ENCODE peak calls at places on chromosomes 11 and 22, in seven cellular contexts. E is PC-3, T is fibroblast of lung, J is IMR-90, U is hepatocyte, A is MM.1S, Z is H9. Y is an unnamed sample. For H4K20me1, the result is how much of the 10 kb centered on the place peaks cover.

GRCh38 chr11:8908099-8908498 is 2.9 kb upstream of the AKIP1 start:
- DNase-seq in A (no peak), Z (no peak), J (no peak), E (no peak), T (no peak), U (no peak), Y (peak)

GRCh38 chr22:44200855-44201550 is 20.3 kb downstream of the PARVG start:
- DNase-seq in E (no peak), J (no peak), U (no peak), T (no peak), A (no peak), Z (no peak), Y (no peak)

GRCh38 chr22:21714059-21714770 is 21.4 kb downstream of the YPEL1 start:
- DNase-seq in J (no peak), T (no peak), U (no peak), E (no peak), Z (no peak), A (no peak), Y (no peak)

GRCh38 chr11:69700278-69701140 is 3.3 kb downstream of the FGF19 start:
- DNase-seq in E (peak), J (peak), A (no peak), U (peak), Z (peak), T (peak), Y (no peak)

GRCh38 chr11:6012055-6012668 is 5.4 kb upstream of the OR56A4 start:
- DNase-seq in Z (no peak), J (no peak), U (peak), E (no peak), T (no peak), A (no peak), Y (no peak)

GRCh38 chr11:111776398-111777093 is 10.4 kb upstream of the PPP2R1B start:
- DNase-seq in A (peak), U (no peak), E (no peak), J (no peak), Z (no peak), T (no peak), Y (peak)

GRCh38 chr22:39282642-39283311 is 36.6 kb downstream of the RPL3 start:
- DNase-seq in A (no peak), J (no peak), T (no peak), Z (no peak), E (peak), U (no peak), Y (no peak)

GRCh38 chr11:118081241-118081958 is 4.5 kb downstream of the TMPRSS4 start:
- DNase-seq in A (no peak), Z (no peak), E (no peak), U (no peak), T (peak), J (no peak), Y (no peak)

GRCh38 chr22:27110985-27111451 is 453.6 kb downstream of the MIAT start:
- DNase-seq in U (peak), T (no peak), A (no peak), J (peak), Z (peak), E (no peak), Y (no peak)

GRCh38 chr22:36327922-36328551 is 59.7 kb downstream of the MYH9 start:
- DNase-seq in J (peak), T (peak), U (peak), Z (no peak), E (no peak), A (no peak), Y (no peak)

GRCh38 chr11:28759311-28759710 is 651.1 kb downstream of the METTL15 start:
- DNase-seq in E (peak), T (no peak), Z (no peak), J (peak), U (peak), A (no peak), Y (no peak)

GRCh38 chr11:134120143-134120850 is 51.4 kb downstream of the JAM3 start:
- DNase-seq in J (peak), E (no peak), A (no peak), T (peak), U (peak), Z (no peak), Y (no peak)

GRCh38 chr11:112928136-112928535 is 33.1 kb upstream of the NCAM1 start:
- DNase-seq in T (no peak), J (no peak), U (no peak), A (no peak), Z (no peak), E (no peak), Y (peak)

GRCh38 chr11:60756307-60757032 is at the start of gene MS4A15:
- DNase-seq in U (peak), J (no peak), Z (peak), A (peak), E (peak), T (no peak), Y (peak)

GRCh38 chr11:119709638-119710346 is 19.2 kb downstream of the NECTIN1 start:
- DNase-seq in Z (peak), A (peak), T (peak), U (peak), J (peak), E (no peak), Y (no peak)

GRCh38 chr22:32413715-32414114 is 1.7 kb upstream of the RTCB start:
- DNase-seq in E (peak), A (peak), T (peak), Z (no peak), J (peak), U (no peak), Y (no peak)

GRCh38 chr11:35180311-35181233 is 41.6 kb downstream of the CD44 start:
- DNase-seq in A (no peak), T (no peak), E (no peak), J (peak), Z (no peak), U (no peak), Y (no peak)

GRCh38 chr11:35177370-35177769 is 38.4 kb downstream of the CD44 start:
- DNase-seq in Z (no peak), U (no peak), A (no peak), E (no peak), T (peak), J (peak), Y (no peak)

GRCh38 chr11:35179466-35180135 is 40.6 kb downstream of the CD44 start:
- DNase-seq in Z (no peak), U (no peak), J (peak), E (peak), T (no peak), A (no peak), Y (no peak)

GRCh38 chr11:35178862-35179261 is 39.9 kb downstream of the CD44 start:
- DNase-seq in E (peak), U (no peak), Z (no peak), A (no peak), T (no peak), J (peak), Y (no peak)

GRCh38 chr11:35178067-35178805 is 39.3 kb downstream of the CD44 start:
- DNase-seq in U (no peak), T (no peak), Z (no peak), E (no peak), A (no peak), J (no peak), Y (no peak)
- H4K20me1 ChIP-seq in U (under half), T (under half), Z (under half), E (under half), A (under half), J (half or more), Y (under half)

DNA sequence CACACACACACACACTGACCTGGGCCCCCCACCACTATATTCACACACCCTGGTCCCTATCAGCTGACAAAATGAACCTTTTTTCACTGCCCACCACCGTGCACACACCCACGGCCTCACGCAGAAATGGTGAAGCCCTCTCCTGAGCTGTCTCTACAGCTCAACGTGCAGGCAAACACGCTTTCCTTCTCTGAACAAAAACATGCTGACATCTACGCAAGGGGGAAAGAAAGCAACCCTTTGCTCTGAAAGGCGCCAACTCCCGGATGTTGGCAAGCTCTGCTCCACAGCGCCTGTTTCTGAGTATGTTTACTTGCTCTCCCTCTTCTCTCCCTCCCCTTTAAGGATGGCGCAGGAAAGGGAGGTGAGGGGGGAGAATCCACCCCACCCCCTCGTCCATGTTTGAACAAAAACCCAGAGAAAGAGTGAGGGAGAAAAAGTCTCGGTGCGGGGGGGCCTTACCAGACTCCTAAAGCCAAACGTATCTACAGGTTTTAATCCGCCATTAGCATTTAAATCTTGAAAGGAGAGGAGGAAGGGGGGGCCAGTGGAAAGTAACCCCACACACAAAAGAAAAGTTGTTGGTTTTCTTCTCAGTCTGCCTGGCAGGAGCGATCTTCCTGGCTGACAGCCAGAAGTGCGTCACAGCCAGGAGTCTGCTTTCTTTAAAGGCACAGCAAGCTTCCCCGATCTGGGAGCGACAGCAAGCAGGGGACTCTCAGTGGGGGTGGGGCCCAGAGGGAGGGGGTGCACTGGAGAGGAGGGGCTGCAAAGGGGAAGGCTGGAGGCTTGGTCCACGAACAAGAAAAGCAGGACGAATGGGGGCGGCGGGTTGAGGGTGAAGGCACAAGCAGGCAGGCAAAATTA is 39.6 kb downstream of the NUMA1 start:
- DNase-seq in E (peak), T (peak), Z (peak), J (peak), U (peak), A (peak), Y (peak)
- H4K20me1 ChIP-seq in E (under half), T (under half), Z (under half), J (under half), U (under half), A (under half), Y (half or more)

DNA sequence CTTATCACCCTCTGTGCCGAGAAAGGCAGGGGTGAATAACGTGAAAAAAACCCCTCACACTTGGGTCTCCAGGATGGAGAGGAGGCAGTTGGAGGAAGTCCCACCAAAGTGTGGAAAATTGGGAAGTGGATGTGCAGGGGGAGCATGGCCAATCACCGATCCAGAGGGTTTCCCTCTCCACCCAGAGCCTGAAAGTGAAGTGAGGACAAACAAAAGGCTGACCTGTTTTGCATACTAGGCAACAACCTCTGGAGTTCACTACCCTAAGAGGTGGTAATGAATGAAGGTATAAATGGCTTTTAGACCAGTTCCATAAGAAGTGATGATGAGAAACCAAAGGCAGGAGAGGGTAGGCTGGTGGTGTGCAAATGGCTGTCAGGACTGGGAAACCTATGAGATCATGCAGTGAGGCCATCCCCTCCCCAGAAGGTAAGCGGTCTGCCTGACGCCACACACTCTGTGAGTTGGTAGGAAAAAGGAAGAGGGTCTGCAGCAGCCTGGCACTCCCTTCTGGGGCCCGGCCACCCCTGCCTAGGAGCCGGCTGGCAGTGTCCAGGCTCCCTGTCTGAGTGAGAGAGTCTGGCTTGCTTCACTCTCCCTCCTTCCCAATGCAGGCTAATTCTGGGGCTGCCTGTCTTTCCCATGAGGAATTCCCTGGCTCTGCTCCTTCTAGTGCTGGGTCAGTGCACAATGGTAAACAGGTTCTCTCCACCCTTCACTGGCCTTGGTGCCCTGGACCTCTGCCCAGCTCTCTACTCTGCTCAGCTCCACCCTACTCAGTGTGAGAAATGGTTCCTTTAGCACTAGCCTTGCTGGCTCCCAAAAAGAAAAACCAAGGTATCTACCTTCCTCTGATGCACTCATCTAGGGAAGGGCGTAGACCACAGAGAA is 15.6 kb downstream of the TBC1D10A start:
- DNase-seq in J (peak), E (peak), T (peak), A (no peak), Z (no peak), U (no peak), Y (no peak)
- H4K20me1 ChIP-seq in J (half or more), E (under half), T (under half), A (under half), Z (under half), U (under half), Y (under half)

GRCh38 chr22:43155789-43156188 is 4.4 kb downstream of the TSPO start:
- DNase-seq in U (no peak), A (no peak), Z (no peak), E (no peak), T (no peak), J (no peak), Y (no peak)
- H4K20me1 ChIP-seq in U (under half), A (under half), Z (under half), E (under half), T (under half), J (half or more), Y (under half)

GRCh38 chr22:42243802-42244060 is 26.7 kb downstream of the TCF20 start:
- DNase-seq in J (no peak), U (no peak), Z (no peak), E (no peak), A (no peak), T (no peak), Y (no peak)

GRCh38 chr22:42249831-42250230 is 20.6 kb downstream of the TCF20 start:
- DNase-seq in T (no peak), A (no peak), J (no peak), E (no peak), Z (no peak), U (no peak), Y (no peak)

GRCh38 chr22:42247596-42247995 is 22.9 kb downstream of the TCF20 start:
- DNase-seq in T (no peak), U (no peak), Z (no peak), A (no peak), J (no peak), E (no peak), Y (no peak)
- H4K20me1 ChIP-seq in T (under half), U (under half), Z (under half), A (under half), J (half or more), E (under half), Y (under half)

DNA sequence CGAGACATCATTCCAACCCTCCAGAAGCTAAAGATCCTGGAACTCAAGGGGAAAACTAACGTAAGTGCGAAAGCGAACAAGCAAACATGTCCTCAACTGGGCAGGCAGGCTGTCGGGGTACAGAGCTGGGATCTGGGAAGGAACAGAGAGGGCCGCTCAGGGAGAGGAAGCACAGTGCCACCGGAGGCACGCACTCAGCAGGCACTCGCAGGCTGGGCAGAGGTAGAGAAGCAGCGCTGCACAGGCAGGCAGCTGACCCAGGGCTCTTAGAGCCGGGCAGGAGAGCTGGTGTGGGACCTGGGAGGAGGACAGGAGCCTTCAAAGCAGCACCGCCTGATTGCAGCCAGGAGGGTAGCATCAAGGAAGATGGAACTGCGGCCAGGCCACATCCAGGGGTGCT is 62.2 kb downstream of the MICAL3 start:
- DNase-seq in J (no peak), Z (no peak), A (no peak), U (no peak), E (no peak), T (no peak), Y (no peak)
- H4K20me1 ChIP-seq in J (under half), Z (under half), A (under half), U (under half), E (under half), T (under half), Y (under half)

DNA sequence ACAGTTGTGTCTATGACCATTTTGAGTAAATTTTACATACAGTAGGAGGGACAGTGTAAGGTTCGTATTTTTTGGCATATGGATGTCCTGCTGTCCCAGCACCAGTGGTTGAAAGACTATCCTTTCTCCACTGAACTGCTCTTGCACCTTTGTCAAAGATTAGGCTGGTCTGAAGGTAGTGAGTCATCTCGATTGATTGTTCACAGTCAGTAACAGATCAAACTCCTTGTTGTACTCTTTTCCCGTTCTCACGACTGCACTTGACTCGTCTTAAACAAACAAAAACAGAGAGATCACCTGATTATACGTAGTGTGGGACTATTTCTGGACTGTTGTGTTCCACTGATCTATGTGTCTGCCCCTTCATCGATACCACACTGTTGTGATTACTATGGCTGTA is 77.1 kb downstream of the DGCR2 start:
- DNase-seq in U (no peak), T (no peak), E (no peak), Z (no peak), J (peak), A (no peak), Y (no peak)
- H4K20me1 ChIP-seq in U (under half), T (under half), E (under half), Z (under half), J (under half), A (under half), Y (under half)

GRCh38 chr11:2945757-2946287 is 16.6 kb upstream of the PHLDA2 start:
- DNase-seq in Z (peak), T (no peak), U (no peak), J (no peak), E (no peak), A (no peak), Y (no peak)

GRCh38 chr11:2942872-2943710 is 13.9 kb upstream of the PHLDA2 start:
- DNase-seq in Z (no peak), J (no peak), A (no peak), U (no peak), T (no peak), E (no peak), Y (no peak)

GRCh38 chr11:2943711-2944118 is 14.5 kb upstream of the PHLDA2 start:
- DNase-seq in Z (no peak), E (no peak), A (no peak), J (no peak), T (no peak), U (no peak), Y (no peak)

GRCh38 chr11:2944953-2945756 is 15.9 kb upstream of the PHLDA2 start:
- DNase-seq in U (peak), E (no peak), Z (peak), T (peak), A (no peak), J (peak), Y (no peak)

DNA sequence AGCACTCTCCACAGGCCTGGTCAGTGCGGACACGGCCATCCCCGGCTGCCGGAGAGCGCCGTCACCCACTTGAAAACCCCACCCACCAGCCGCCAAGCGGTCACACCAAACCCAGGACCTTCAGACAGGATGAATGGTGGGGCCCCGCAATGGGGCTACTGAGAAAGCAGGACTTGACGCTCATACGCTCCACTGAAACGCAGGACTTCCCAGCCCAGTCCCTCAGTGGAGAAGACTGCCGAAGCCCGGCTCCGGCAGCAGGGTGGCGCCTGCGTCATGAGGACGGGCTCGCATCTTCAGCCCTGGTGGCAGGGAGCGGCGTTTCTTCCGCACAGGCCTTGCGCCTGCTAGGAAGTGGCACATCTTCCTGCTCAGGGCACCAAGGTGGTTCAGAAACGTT is 15.3 kb upstream of the PHLDA2 start:
- DNase-seq in E (no peak), A (no peak), U (no peak), J (no peak), Z (no peak), T (no peak), Y (no peak)
- H4K20me1 ChIP-seq in E (under half), A (under half), U (under half), J (under half), Z (under half), T (under half), Y (under half)

GRCh38 chr11:46475926-46476545 is 84.5 kb upstream of the CHRM4 start:
- DNase-seq in U (no peak), T (no peak), E (no peak), J (no peak), Z (no peak), A (no peak), Y (no peak)
- H4K20me1 ChIP-seq in U (under half), T (under half), E (under half), J (under half), Z (under half), A (under half), Y (under half)